ENCODE peak calls at places on chromosome 19, in four cellular contexts. One of them, this sample, is unnamed.

GRCh38 chr19:30437869-30438268 is 65.7 kb downstream of the ZNF536 start:
- DNase-seq in GM12865: no peak
- DNase-seq in choroid plexus epithelial cell: no peak
- DNase-seq in PC-9: no peak
- DNase-seq in this sample: no peak

GRCh38 chr19:37506387-37507166 is at the start of gene ZNF793:
- DNase-seq in GM12865: peak
- DNase-seq in choroid plexus epithelial cell: peak
- DNase-seq in PC-9: peak
- DNase-seq in this sample: peak

GRCh38 chr19:41029524-41030432 is 38.7 kb downstream of the CYP2B6 start:
- DNase-seq in GM12865: no peak
- DNase-seq in choroid plexus epithelial cell: no peak
- DNase-seq in PC-9: no peak
- DNase-seq in this sample: no peak

GRCh38 chr19:9498183-9498902 is at the start of gene ZNF560:
- DNase-seq in GM12865: no peak
- DNase-seq in choroid plexus epithelial cell: peak
- DNase-seq in PC-9: peak
- DNase-seq in this sample: no peak

GRCh38 chr19:13821292-13821691 is 26.0 kb downstream of the ZSWIM4 start:
- DNase-seq in GM12865: no peak
- DNase-seq in choroid plexus epithelial cell: no peak
- DNase-seq in PC-9: no peak
- DNase-seq in this sample: no peak

GRCh38 chr19:28424662-28425430 is 788.1 kb downstream of the UQCRFS1 start:
- DNase-seq in GM12865: no peak
- DNase-seq in choroid plexus epithelial cell: no peak
- DNase-seq in PC-9: no peak
- DNase-seq in this sample: no peak

GRCh38 chr19:14413355-14413754 is 5.8 kb downstream of the DDX39A start:
- DNase-seq in GM12865: no peak
- DNase-seq in choroid plexus epithelial cell: no peak
- DNase-seq in PC-9: no peak
- DNase-seq in this sample: no peak

GRCh38 chr19:36054119-36054732 is at the start of gene THAP8:
- DNase-seq in GM12865: peak
- DNase-seq in choroid plexus epithelial cell: peak
- DNase-seq in PC-9: peak
- DNase-seq in this sample: peak

GRCh38 chr19:43574424-43575155 is 737 bp downstream of the XRCC1 start:
- DNase-seq in GM12865: no peak
- DNase-seq in choroid plexus epithelial cell: peak
- DNase-seq in PC-9: no peak
- DNase-seq in this sample: no peak

GRCh38 chr19:19404879-19405860 is at the start of gene GATAD2A:
- DNase-seq in GM12865: peak
- DNase-seq in choroid plexus epithelial cell: peak
- DNase-seq in PC-9: peak
- DNase-seq in this sample: peak
- TF ChIP-seq CTCF in GM12865: peak
- TF ChIP-seq CTCF in choroid plexus epithelial cell: peak
- TF ChIP-seq CTCF in PC-9: no peak
- TF ChIP-seq CTCF in this sample: peak

GRCh38 chr19:1605236-1606137 is at the start of gene UQCR11:
- DNase-seq in GM12865: peak
- DNase-seq in choroid plexus epithelial cell: peak
- DNase-seq in PC-9: peak
- DNase-seq in this sample: peak

GRCh38 chr19:1608414-1609391 is 3.4 kb upstream of the UQCR11 start:
- DNase-seq in GM12865: no peak
- DNase-seq in choroid plexus epithelial cell: peak
- DNase-seq in PC-9: peak
- DNase-seq in this sample: no peak

GRCh38 chr19:1602091-1602707 is 3.1 kb downstream of the UQCR11 start:
- DNase-seq in GM12865: no peak
- DNase-seq in choroid plexus epithelial cell: no peak
- DNase-seq in PC-9: no peak
- DNase-seq in this sample: no peak

GRCh38 chr19:1609680-1610474 is 4.6 kb upstream of the UQCR11 start:
- DNase-seq in GM12865: no peak
- DNase-seq in choroid plexus epithelial cell: no peak
- DNase-seq in PC-9: no peak
- DNase-seq in this sample: no peak

DNA sequence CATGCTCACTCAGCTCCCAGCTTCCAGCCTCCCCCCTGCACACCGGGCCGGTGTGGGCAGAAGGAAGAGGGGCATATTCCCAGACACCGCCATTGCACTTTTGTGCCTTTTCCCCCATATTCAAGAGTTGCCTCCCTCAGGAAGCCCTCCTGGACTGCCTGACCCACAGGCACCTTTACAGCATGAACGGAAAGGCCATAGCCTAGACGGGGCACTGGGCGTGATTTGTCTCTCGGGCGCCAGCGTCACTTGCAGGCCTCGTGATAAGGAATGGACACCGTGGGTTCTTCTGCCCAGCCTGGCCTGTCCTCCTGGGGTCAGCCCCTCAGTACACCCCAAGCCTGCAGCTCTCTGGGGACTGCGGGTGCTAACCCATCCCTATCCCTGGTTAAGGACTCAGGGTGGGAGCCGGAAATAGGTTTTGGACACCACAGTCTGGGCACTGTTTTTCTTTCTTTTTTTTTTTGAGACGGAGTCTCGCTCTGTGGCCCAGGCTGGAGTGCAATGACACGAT is 933 bp upstream of the UQCR11 start:
- DNase-seq in GM12865: no peak
- DNase-seq in choroid plexus epithelial cell: no peak
- DNase-seq in PC-9: no peak
- DNase-seq in this sample: no peak
- TF ChIP-seq CTCF in GM12865: no peak
- TF ChIP-seq CTCF in choroid plexus epithelial cell: no peak
- TF ChIP-seq CTCF in PC-9: no peak
- TF ChIP-seq CTCF in this sample: no peak

DNA sequence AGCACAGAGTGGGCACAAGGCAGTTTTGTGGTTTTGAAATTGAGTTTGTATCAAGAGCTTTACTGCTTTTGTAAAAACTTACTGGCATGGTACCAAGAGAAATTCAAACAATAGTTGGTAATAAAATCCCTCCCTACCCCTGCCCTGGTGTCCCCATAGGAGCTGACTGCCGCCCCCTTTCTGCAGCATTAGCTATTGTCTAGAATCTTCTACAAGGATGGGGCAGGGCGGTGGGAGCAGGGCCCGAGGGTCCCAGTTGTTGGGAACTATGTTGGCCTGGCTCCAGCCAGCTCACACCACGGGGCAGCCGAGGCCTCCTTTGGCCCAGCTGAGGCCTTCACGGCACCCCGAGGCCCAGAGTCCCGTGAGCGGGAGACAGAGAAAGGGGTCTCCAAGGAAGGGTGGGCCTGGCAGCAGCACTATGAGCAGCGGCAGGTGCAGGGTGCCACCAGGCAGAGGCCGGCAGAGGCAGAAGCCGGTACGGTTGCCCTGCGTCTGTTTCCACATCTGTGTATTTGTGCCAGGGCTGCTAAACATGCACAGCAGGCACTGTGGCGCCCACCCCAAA is 57.9 kb downstream of the KDM4B start:
- DNase-seq in GM12865: no peak
- DNase-seq in choroid plexus epithelial cell: no peak
- DNase-seq in PC-9: no peak
- DNase-seq in this sample: no peak
- TF ChIP-seq CTCF in GM12865: no peak
- TF ChIP-seq CTCF in choroid plexus epithelial cell: peak
- TF ChIP-seq CTCF in PC-9: no peak
- TF ChIP-seq CTCF in this sample: peak

GRCh38 chr19:11383706-11384048 is 437 bp downstream of the EPOR start:
- DNase-seq in GM12865: no peak
- DNase-seq in choroid plexus epithelial cell: no peak
- DNase-seq in PC-9: no peak
- DNase-seq in this sample: no peak

GRCh38 chr19:11379857-11380350 is 4.2 kb downstream of the EPOR start:
- DNase-seq in GM12865: no peak
- DNase-seq in choroid plexus epithelial cell: no peak
- DNase-seq in PC-9: no peak
- DNase-seq in this sample: no peak

GRCh38 chr19:11380653-11381534 is 3.2 kb downstream of the EPOR start:
- DNase-seq in GM12865: peak
- DNase-seq in choroid plexus epithelial cell: peak
- DNase-seq in PC-9: peak
- DNase-seq in this sample: peak

GRCh38 chr19:11382898-11383705 is 1.0 kb downstream of the EPOR start:
- DNase-seq in GM12865: peak
- DNase-seq in choroid plexus epithelial cell: peak
- DNase-seq in PC-9: no peak
- DNase-seq in this sample: no peak

DNA sequence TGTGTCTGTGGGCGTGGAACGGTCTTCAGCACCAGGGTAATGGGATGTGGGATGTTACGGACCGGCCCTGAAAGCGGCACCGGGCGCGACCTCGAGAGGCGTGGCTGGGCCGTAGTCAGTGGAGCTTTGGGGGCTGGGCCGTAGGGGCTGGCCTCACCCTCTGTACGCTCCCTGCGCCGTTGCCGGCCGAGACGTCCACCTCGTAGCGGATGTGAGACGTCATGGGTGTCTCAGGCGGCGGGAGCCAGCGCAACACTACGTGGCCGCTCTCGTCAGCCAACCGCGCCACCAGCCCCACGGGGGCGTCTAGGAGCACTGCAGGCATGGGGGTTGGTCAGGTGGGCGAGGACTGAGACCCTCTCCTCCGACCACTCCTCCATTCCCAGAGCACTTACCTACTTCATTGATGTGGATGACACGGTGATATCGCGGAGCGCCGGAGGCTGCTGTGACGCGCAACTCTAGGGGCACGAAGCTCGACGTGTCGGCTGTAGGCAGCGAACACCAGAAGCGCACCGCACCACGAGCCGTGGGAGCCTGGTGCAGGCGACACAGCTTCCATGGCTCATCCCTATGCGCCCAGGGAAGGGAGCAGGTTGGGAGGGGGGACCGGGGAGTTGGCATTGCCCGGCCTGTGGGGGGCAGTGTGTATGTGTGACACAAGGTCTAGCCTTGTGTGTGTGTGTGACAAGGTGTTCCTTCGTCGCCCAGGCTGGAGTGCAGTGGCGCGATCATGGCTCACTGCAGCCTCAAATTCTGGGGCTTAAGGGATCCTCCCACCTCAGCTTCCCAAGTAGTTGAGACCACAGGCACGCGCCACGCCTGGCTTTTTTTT is 2.4 kb downstream of the EPOR start:
- DNase-seq in GM12865: peak
- DNase-seq in choroid plexus epithelial cell: peak
- DNase-seq in PC-9: no peak
- DNase-seq in this sample: no peak
- TF ChIP-seq CTCF in GM12865: peak
- TF ChIP-seq CTCF in choroid plexus epithelial cell: peak
- TF ChIP-seq CTCF in PC-9: no peak
- TF ChIP-seq CTCF in this sample: peak

DNA sequence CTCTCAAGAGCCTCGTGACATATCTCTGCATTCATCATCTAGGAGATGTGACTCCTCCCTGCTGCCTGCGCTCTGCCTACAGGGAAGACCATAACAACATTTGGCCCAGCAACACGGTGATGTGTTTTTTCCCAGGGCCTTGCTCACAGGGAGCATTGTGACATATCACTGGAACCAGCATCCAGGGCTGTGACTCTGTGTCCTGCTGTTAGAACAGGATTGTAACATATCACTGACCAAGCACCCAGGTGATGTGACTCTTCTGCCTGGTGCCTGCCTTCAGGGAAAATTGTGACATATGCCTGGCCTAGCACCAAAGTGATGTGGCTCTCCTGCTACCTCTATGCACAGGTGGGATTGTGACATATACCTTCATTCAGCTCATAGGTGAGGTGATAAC is 79.4 kb upstream of the ZNF43 start:
- DNase-seq in GM12865: no peak
- DNase-seq in choroid plexus epithelial cell: no peak
- DNase-seq in PC-9: no peak
- DNase-seq in this sample: no peak
- TF ChIP-seq CTCF in GM12865: no peak
- TF ChIP-seq CTCF in choroid plexus epithelial cell: no peak
- TF ChIP-seq CTCF in PC-9: no peak
- TF ChIP-seq CTCF in this sample: no peak